ENCODE peak calls at places on chromosome 1, in five cellular contexts. R is CD4-positive, alpha-beta T cell; L is RWPE2; Z is Right ventricle myocardium superior; B is activated CD4-positive, alpha-beta T cell treated with anti-CD3 and anti-CD28 coated beads for 36 hours. M is an unnamed sample.
A peak's percentile ranks its signal among the peaks of the same experiment; 100 is the strongest.

GRCh38 chr1:181789395-181789794 is 272.1 kb downstream of the ZNF648 start:
- ATAC-seq in R (no peak), L (no peak), Z (peak; percentile 51), B (no peak), M (no peak)

GRCh38 chr1:10059329-10059691 is 26.6 kb downstream of the UBE4B start:
- ATAC-seq in R (no peak), L (no peak), Z (no peak), B (no peak), M (no peak)

GRCh38 chr1:5943373-5944068 is 48.7 kb downstream of the NPHP4 start:
- ATAC-seq in R (no peak), L (no peak), Z (peak; percentile 29), B (no peak), M (no peak)

GRCh38 chr1:109895720-109896504 is 14.7 kb upstream of the CSF1 start:
- ATAC-seq in R (no peak), L (peak; percentile 28), Z (peak; percentile 54), B (no peak), M (peak; percentile 72)

GRCh38 chr1:92504751-92505692 is 18.3 kb upstream of the GFI1 start:
- ATAC-seq in R (no peak), L (no peak), Z (no peak), B (peak; percentile 31), M (no peak)

GRCh38 chr1:212967767-212968166 is 17.4 kb downstream of the VASH2 start:
- ATAC-seq in R (no peak), L (peak; percentile 49), Z (no peak), B (peak; percentile 81), M (no peak)

GRCh38 chr1:5910276-5910620 is 82.0 kb downstream of the NPHP4 start:
- ATAC-seq in R (no peak), L (no peak), Z (no peak), B (no peak), M (no peak)

GRCh38 chr1:181612100-181612499 is 128.8 kb downstream of the CACNA1E start:
- ATAC-seq in R (no peak), L (no peak), Z (no peak), B (no peak), M (no peak)

GRCh38 chr1:30145723-30146263 is 577.6 kb downstream of the MATN1 start:
- ATAC-seq in R (no peak), L (no peak), Z (no peak), B (no peak), M (no peak)

GRCh38 chr1:52007228-52008073 is 17.0 kb upstream of the RAB3B start:
- ATAC-seq in R (no peak), L (no peak), Z (no peak), B (no peak), M (no peak)

GRCh38 chr1:205947024-205947423 is 3.8 kb upstream of the SLC26A9 start:
- ATAC-seq in R (no peak), L (peak; percentile 76), Z (no peak), B (no peak), M (no peak)

GRCh38 chr1:172544481-172545104 is 11.6 kb downstream of the SUCO start:
- ATAC-seq in R (no peak), L (no peak), Z (peak; percentile 37), B (no peak), M (no peak)

GRCh38 chr1:31007462-31007991 is 58.0 kb downstream of the PUM1 start:
- ATAC-seq in R (no peak), L (peak; percentile 93), Z (no peak), B (no peak), M (no peak)

GRCh38 chr1:1020000-1020404 is at the start of gene AGRN:
- ATAC-seq in R (peak; percentile 6), L (no peak), Z (peak; percentile 53), B (peak; percentile 27), M (peak; percentile 51)

M was measured in gastroesophageal sphincter.